ENCODE peak calls at places on chromosomes 6 and 20, in nine cellular contexts. Q is A549, F is HL-60, K is K562, V is GM23338, I is SK-N-SH, U is HepG2, D is HCT116, Y is GM12878. G is an unnamed sample.

GRCh38 chr20:39292193-39292736 is 330.1 kb downstream of the DHX35 start:
- DNase-seq in Q (no peak), F (no peak), K (no peak), V (no peak), I (no peak), U (no peak), D (no peak), Y (no peak), G (no peak)

GRCh38 chr6:42354707-42355106 is 97.0 kb downstream of the TRERF1 start:
- DNase-seq in Q (no peak), F (no peak), K (no peak), V (no peak), I (no peak), U (no peak), D (no peak), Y (no peak), G (no peak)

GRCh38 chr6:44668976-44669934 is 281.7 kb downstream of the CDC5L start:
- DNase-seq in Q (no peak), F (no peak), K (no peak), V (no peak), I (no peak), U (no peak), D (no peak), Y (no peak), G (no peak)

GRCh38 chr20:35226126-35226774 is at the start of gene MMP24:
- DNase-seq in Q (no peak), F (no peak), K (no peak), V (peak), I (peak), U (no peak), D (no peak), Y (no peak), G (no peak)

GRCh38 chr20:20956586-20956985 is 149.6 kb downstream of the LINC00237 start:
- DNase-seq in Q (no peak), F (no peak), K (no peak), V (no peak), I (no peak), U (no peak), D (no peak), Y (no peak), G (no peak)

GRCh38 chr6:79463721-79464120 is 73.5 kb downstream of the LCA5 start:
- DNase-seq in Q (no peak), F (no peak), K (no peak), V (peak), I (no peak), U (peak), D (peak), Y (no peak), G (no peak)

GRCh38 chr20:63066506-63067265 is 59.9 kb upstream of the BHLHE23 start:
- DNase-seq in Q (no peak), F (no peak), K (no peak), V (no peak), I (no peak), U (no peak), D (no peak), Y (no peak), G (no peak)

GRCh38 chr6:10146723-10147451 is 268.0 kb downstream of the TFAP2A start:
- DNase-seq in Q (peak), F (peak), K (peak), V (peak), I (peak), U (peak), D (peak), Y (peak), G (no peak)

GRCh38 chr6:27684264-27685211 is 211.6 kb upstream of the ZNF184 start:
- DNase-seq in Q (peak), F (peak), K (peak), V (peak), I (peak), U (peak), D (peak), Y (peak), G (peak)

GRCh38 chr20:61321481-61321880 is 69.4 kb downstream of the CDH4 start:
- DNase-seq in Q (no peak), F (no peak), K (no peak), V (no peak), I (no peak), U (no peak), D (no peak), Y (no peak), G (no peak)

GRCh38 chr6:155440758-155441157 is 14.9 kb downstream of the NOX3 start:
- DNase-seq in Q (no peak), F (no peak), K (no peak), V (no peak), I (no peak), U (no peak), D (no peak), Y (no peak), G (no peak)

GRCh38 chr6:166770216-166771116 is 143.4 kb upstream of the RPS6KA2 start:
- DNase-seq in Q (no peak), F (no peak), K (no peak), V (peak), I (peak), U (no peak), D (no peak), Y (no peak), G (no peak)

GRCh38 chr6:166774292-166774691 is 147.2 kb upstream of the RPS6KA2 start:
- DNase-seq in Q (no peak), F (no peak), K (no peak), V (no peak), I (no peak), U (no peak), D (no peak), Y (no peak), G (no peak)

GRCh38 chr6:166771701-166772100 is 144.7 kb upstream of the RPS6KA2 start:
- DNase-seq in Q (no peak), F (no peak), K (no peak), V (no peak), I (no peak), U (no peak), D (no peak), Y (no peak), G (no peak)

GRCh38 chr6:166774770-166775169 is 147.7 kb upstream of the RPS6KA2 start:
- DNase-seq in Q (no peak), F (no peak), K (no peak), V (no peak), I (no peak), U (no peak), D (no peak), Y (no peak), G (no peak)

DNA sequence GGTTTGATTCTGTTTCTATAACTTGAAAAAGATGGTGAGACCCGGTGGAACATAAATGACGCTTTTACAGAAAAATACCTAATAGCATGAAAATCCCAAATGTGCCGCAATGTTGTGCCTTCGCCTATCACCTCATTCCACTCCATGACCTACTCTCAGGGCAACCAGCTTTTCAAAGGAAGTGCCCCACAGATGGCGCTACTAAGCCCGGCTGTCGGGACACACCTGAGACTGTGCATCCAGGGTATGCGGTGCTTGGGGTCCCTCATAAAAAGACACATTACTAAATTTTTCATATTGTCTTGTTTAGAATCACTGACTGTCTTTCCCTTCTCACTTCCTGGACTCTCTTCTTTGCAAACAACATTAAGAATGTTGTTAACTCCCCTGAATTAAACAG is 145.5 kb upstream of the RPS6KA2 start:
- DNase-seq in Q (no peak), F (no peak), K (no peak), V (peak), I (no peak), U (no peak), D (no peak), Y (no peak), G (no peak)
- TF ChIP-seq REST in Q (no peak), F (no peak), K (no peak), V (no peak), I (no peak), U (no peak), D (no peak), Y (no peak), G (no peak)

DNA sequence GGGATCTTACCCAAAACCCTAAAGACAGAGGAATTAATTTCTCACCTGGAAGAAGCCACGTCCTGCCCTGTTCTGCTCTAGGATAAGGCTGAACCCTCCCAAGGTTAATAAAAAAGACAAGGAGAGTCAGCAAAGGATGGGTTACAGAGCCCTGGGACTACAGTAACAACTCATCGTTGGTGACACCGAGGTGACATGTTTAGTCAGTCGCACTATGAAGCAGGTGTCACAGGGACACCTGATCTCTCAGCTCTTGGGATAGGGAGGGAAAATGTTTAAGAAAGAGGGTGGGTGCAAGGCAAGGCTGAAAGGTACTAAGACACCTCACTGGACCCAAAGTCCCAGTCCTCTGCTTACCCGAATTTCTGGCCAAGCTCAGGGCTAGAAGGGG is 598 bp downstream of the MOCS1 start:
- DNase-seq in Q (no peak), F (no peak), K (no peak), V (peak), I (no peak), U (peak), D (no peak), Y (no peak), G (no peak)
- TF ChIP-seq REST in Q (no peak), F (no peak), K (no peak), V (no peak), I (no peak), U (no peak), D (no peak), Y (no peak), G (no peak)

GRCh38 chr6:169638915-169639314 is 62.9 kb downstream of the WDR27 start:
- DNase-seq in Q (no peak), F (no peak), K (no peak), V (no peak), I (no peak), U (no peak), D (no peak), Y (no peak), G (no peak)

GRCh38 chr6:169641461-169642085 is 60.3 kb downstream of the WDR27 start:
- DNase-seq in Q (no peak), F (no peak), K (no peak), V (no peak), I (no peak), U (no peak), D (no peak), Y (no peak), G (no peak)

GRCh38 chr6:169639653-169640278 is 62.1 kb downstream of the WDR27 start:
- DNase-seq in Q (no peak), F (no peak), K (no peak), V (peak), I (no peak), U (no peak), D (no peak), Y (no peak), G (no peak)

GRCh38 chr6:169640983-169641382 is 60.8 kb downstream of the WDR27 start:
- DNase-seq in Q (no peak), F (no peak), K (no peak), V (no peak), I (no peak), U (no peak), D (no peak), Y (no peak), G (no peak)

GRCh38 chr6:169640347-169640972 is 61.4 kb downstream of the WDR27 start:
- DNase-seq in Q (no peak), F (no peak), K (no peak), V (no peak), I (no peak), U (no peak), D (no peak), Y (no peak), G (no peak)
- TF ChIP-seq REST in Q (no peak), F (no peak), K (no peak), V (no peak), I (no peak), U (no peak), D (no peak), Y (no peak), G (no peak)

DNA sequence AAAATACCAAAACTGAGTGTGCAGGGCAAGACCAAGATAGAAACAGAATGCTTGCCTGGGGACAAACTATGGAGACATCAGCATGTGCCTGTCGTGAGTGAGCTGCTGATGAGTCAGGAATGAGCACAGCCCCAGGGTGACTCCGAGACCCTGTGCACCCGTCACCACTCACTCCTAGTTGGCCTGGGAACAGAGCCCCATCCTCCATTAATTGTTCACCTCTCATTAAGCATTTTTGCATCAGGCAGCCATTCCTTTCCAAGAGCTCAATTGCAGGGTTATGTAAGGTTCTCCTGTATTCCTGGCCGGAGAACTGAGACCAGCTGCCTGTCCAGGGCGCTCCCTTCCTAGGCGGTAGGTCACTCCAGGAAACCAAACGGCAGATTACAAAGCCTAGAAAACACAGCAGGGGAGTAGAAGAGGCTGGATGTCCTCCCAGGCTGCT is 532.8 kb upstream of the JARID2 start:
- DNase-seq in Q (peak), F (no peak), K (no peak), V (no peak), I (no peak), U (no peak), D (no peak), Y (no peak), G (no peak)
- TF ChIP-seq REST in Q (no peak), F (no peak), K (no peak), V (no peak), I (no peak), U (no peak), D (no peak), Y (no peak), G (no peak)

G was measured in Panc1.